ENCODE peak calls at places on chromosome 14, in six cellular contexts. One of them, this sample, is unnamed.

GRCh38 chr14:81127785-81128184 is 93.0 kb downstream of the GTF2A1 start:
- DNase-seq in Panc1: no peak
- DNase-seq in psoas muscle: no peak
- DNase-seq in kidney epithelial cell: no peak
- DNase-seq in GM20000: no peak
- DNase-seq in pancreas: no peak
- DNase-seq in this sample: peak; percentile 18

GRCh38 chr14:75711134-75711795 is 50.2 kb downstream of the TTLL5 start:
- DNase-seq in pancreas: no peak
- DNase-seq in GM20000: peak; percentile 45
- DNase-seq in kidney epithelial cell: no peak
- DNase-seq in psoas muscle: no peak
- DNase-seq in Panc1: peak; percentile 15
- DNase-seq in this sample: peak; percentile 76

GRCh38 chr14:64807588-64807987 is 72.1 kb downstream of the SPTB start:
- DNase-seq in kidney epithelial cell: no peak
- DNase-seq in Panc1: no peak
- DNase-seq in GM20000: no peak
- DNase-seq in pancreas: no peak
- DNase-seq in psoas muscle: peak; percentile 56
- DNase-seq in this sample: no peak

GRCh38 chr14:99316281-99317163 is 44.5 kb upstream of the BCL11B start:
- DNase-seq in kidney epithelial cell: no peak
- DNase-seq in Panc1: no peak
- DNase-seq in GM20000: no peak
- DNase-seq in psoas muscle: no peak
- DNase-seq in pancreas: no peak
- DNase-seq in this sample: no peak

GRCh38 chr14:97253756-97254155 is 456.6 kb downstream of the VRK1 start:
- DNase-seq in Panc1: no peak
- DNase-seq in kidney epithelial cell: no peak
- DNase-seq in GM20000: no peak
- DNase-seq in pancreas: no peak
- DNase-seq in psoas muscle: no peak
- DNase-seq in this sample: no peak

GRCh38 chr14:58832010-58832409 is 194.2 kb downstream of the DACT1 start:
- DNase-seq in pancreas: no peak
- DNase-seq in Panc1: no peak
- DNase-seq in GM20000: no peak
- DNase-seq in kidney epithelial cell: no peak
- DNase-seq in psoas muscle: no peak
- DNase-seq in this sample: no peak

GRCh38 chr14:35341454-35342159 is 49.4 kb downstream of the PSMA6 start:
- DNase-seq in pancreas: peak; percentile 98
- DNase-seq in psoas muscle: peak; percentile 95
- DNase-seq in GM20000: no peak
- DNase-seq in kidney epithelial cell: peak; percentile 72
- DNase-seq in Panc1: no peak
- DNase-seq in this sample: peak; percentile 96

GRCh38 chr14:23544511-23545447 is 6.8 kb downstream of the ZFHX2 start:
- DNase-seq in kidney epithelial cell: no peak
- DNase-seq in psoas muscle: peak; percentile 43
- DNase-seq in GM20000: no peak
- DNase-seq in pancreas: no peak
- DNase-seq in Panc1: no peak
- DNase-seq in this sample: no peak

GRCh38 chr14:69625299-69626131 is 14.1 kb downstream of the SUSD6 start:
- DNase-seq in Panc1: no peak
- DNase-seq in kidney epithelial cell: no peak
- DNase-seq in psoas muscle: peak; percentile 52
- DNase-seq in pancreas: peak; percentile 55
- DNase-seq in GM20000: peak; percentile 69
- DNase-seq in this sample: no peak

GRCh38 chr14:94615823-94616570 is 3.8 kb downstream of the SERPINA3 start:
- DNase-seq in Panc1: no peak
- DNase-seq in pancreas: no peak
- DNase-seq in psoas muscle: no peak
- DNase-seq in GM20000: no peak
- DNase-seq in kidney epithelial cell: no peak
- DNase-seq in this sample: no peak

GRCh38 chr14:33508663-33509062 is 442.2 kb downstream of the EGLN3 start:
- DNase-seq in GM20000: no peak
- DNase-seq in pancreas: no peak
- DNase-seq in Panc1: no peak
- DNase-seq in psoas muscle: no peak
- DNase-seq in kidney epithelial cell: no peak
- DNase-seq in this sample: no peak

GRCh38 chr14:72521968-72522741 is 371.7 kb downstream of the DPF3 start:
- DNase-seq in pancreas: no peak
- DNase-seq in kidney epithelial cell: no peak
- DNase-seq in GM20000: no peak
- DNase-seq in Panc1: no peak
- DNase-seq in psoas muscle: no peak
- DNase-seq in this sample: no peak

GRCh38 chr14:36582011-36582873 is at the start of gene NKX2-8:
- DNase-seq in psoas muscle: no peak
- DNase-seq in pancreas: no peak
- DNase-seq in Panc1: no peak
- DNase-seq in kidney epithelial cell: no peak
- DNase-seq in GM20000: peak; percentile 25
- DNase-seq in this sample: no peak

GRCh38 chr14:27228053-27228452 is 630.2 kb upstream of the NOVA1 start:
- DNase-seq in psoas muscle: no peak
- DNase-seq in pancreas: no peak
- DNase-seq in GM20000: no peak
- DNase-seq in kidney epithelial cell: no peak
- DNase-seq in Panc1: no peak
- DNase-seq in this sample: no peak

GRCh38 chr14:68144051-68144681 is 324.6 kb downstream of the RAD51B start:
- DNase-seq in GM20000: no peak
- DNase-seq in kidney epithelial cell: no peak
- DNase-seq in Panc1: no peak
- DNase-seq in psoas muscle: peak; percentile 49
- DNase-seq in pancreas: no peak
- DNase-seq in this sample: no peak

GRCh38 chr14:47539065-47539464 is 136.3 kb downstream of the MDGA2 start:
- DNase-seq in kidney epithelial cell: peak; percentile 2
- DNase-seq in GM20000: no peak
- DNase-seq in Panc1: no peak
- DNase-seq in pancreas: no peak
- DNase-seq in psoas muscle: no peak
- DNase-seq in this sample: no peak

GRCh38 chr14:97446087-97446486 is 648.9 kb downstream of the VRK1 start:
- DNase-seq in pancreas: no peak
- DNase-seq in GM20000: no peak
- DNase-seq in psoas muscle: no peak
- DNase-seq in kidney epithelial cell: no peak
- DNase-seq in Panc1: no peak
- DNase-seq in this sample: no peak

GRCh38 chr14:53411110-53411509 is 258.0 kb upstream of the DDHD1 start:
- DNase-seq in Panc1: no peak
- DNase-seq in psoas muscle: no peak
- DNase-seq in kidney epithelial cell: no peak
- DNase-seq in pancreas: no peak
- DNase-seq in GM20000: no peak
- DNase-seq in this sample: peak; percentile 66

GRCh38 chr14:89616425-89617141 is 199.6 kb upstream of the FOXN3 start:
- DNase-seq in kidney epithelial cell: no peak
- DNase-seq in pancreas: no peak
- DNase-seq in GM20000: peak; percentile 84
- DNase-seq in Panc1: no peak
- DNase-seq in psoas muscle: no peak
- DNase-seq in this sample: peak; percentile 16

GRCh38 chr14:72182773-72183432 is 250.7 kb downstream of the RGS6 start:
- DNase-seq in pancreas: no peak
- DNase-seq in Panc1: no peak
- DNase-seq in kidney epithelial cell: no peak
- DNase-seq in GM20000: no peak
- DNase-seq in psoas muscle: no peak
- DNase-seq in this sample: no peak

GRCh38 chr14:85762523-85762922 is 232.6 kb downstream of the FLRT2 start:
- DNase-seq in psoas muscle: no peak
- DNase-seq in pancreas: no peak
- DNase-seq in kidney epithelial cell: no peak
- DNase-seq in GM20000: no peak
- DNase-seq in Panc1: no peak
- DNase-seq in this sample: no peak

GRCh38 chr14:56799327-56799645 is 11.0 kb downstream of the OTX2 start:
- DNase-seq in kidney epithelial cell: no peak
- DNase-seq in psoas muscle: no peak
- DNase-seq in GM20000: no peak
- DNase-seq in Panc1: no peak
- DNase-seq in pancreas: no peak
- DNase-seq in this sample: no peak

GRCh38 chr14:88955470-88955869 is 131.0 kb downstream of the TTC8 start:
- DNase-seq in psoas muscle: no peak
- DNase-seq in kidney epithelial cell: no peak
- DNase-seq in pancreas: no peak
- DNase-seq in Panc1: no peak
- DNase-seq in GM20000: no peak
- DNase-seq in this sample: no peak

GRCh38 chr14:67977468-67978034 is 158.0 kb downstream of the RAD51B start:
- DNase-seq in Panc1: no peak
- DNase-seq in psoas muscle: no peak
- DNase-seq in kidney epithelial cell: no peak
- DNase-seq in pancreas: no peak
- DNase-seq in GM20000: no peak
- DNase-seq in this sample: no peak

GRCh38 chr14:92692822-92693226 is 55.6 kb downstream of the LGMN start:
- DNase-seq in pancreas: peak; percentile 94
- DNase-seq in Panc1: no peak
- DNase-seq in psoas muscle: peak; percentile 46
- DNase-seq in kidney epithelial cell: no peak
- DNase-seq in GM20000: no peak
- DNase-seq in this sample: peak; percentile 63

GRCh38 chr14:105701456-105702274 is 175.3 kb downstream of the TMEM121 start:
- DNase-seq in kidney epithelial cell: no peak
- DNase-seq in Panc1: no peak
- DNase-seq in psoas muscle: no peak
- DNase-seq in pancreas: no peak
- DNase-seq in GM20000: peak; percentile 10
- DNase-seq in this sample: no peak

GRCh38 chr14:22629357-22629756 is 14.8 kb downstream of the OR6J1 start:
- DNase-seq in psoas muscle: no peak
- DNase-seq in pancreas: no peak
- DNase-seq in kidney epithelial cell: no peak
- DNase-seq in Panc1: no peak
- DNase-seq in GM20000: no peak
- DNase-seq in this sample: no peak

GRCh38 chr14:102481791-102482238 is 27.8 kb downstream of the ANKRD9 start:
- DNase-seq in psoas muscle: no peak
- DNase-seq in pancreas: no peak
- DNase-seq in Panc1: no peak
- DNase-seq in GM20000: no peak
- DNase-seq in kidney epithelial cell: peak; percentile 35
- DNase-seq in this sample: no peak

GRCh38 chr14:105528197-105528858 is 1.9 kb downstream of the TMEM121 start:
- DNase-seq in pancreas: peak; percentile 71
- DNase-seq in psoas muscle: peak; percentile 82
- DNase-seq in GM20000: peak; percentile 99
- DNase-seq in kidney epithelial cell: no peak
- DNase-seq in Panc1: no peak
- DNase-seq in this sample: peak; percentile 66

GRCh38 chr14:106174206-106174605 is 647.8 kb downstream of the TMEM121 start:
- DNase-seq in GM20000: no peak
- DNase-seq in kidney epithelial cell: no peak
- DNase-seq in pancreas: no peak
- DNase-seq in Panc1: no peak
- DNase-seq in psoas muscle: no peak
- DNase-seq in this sample: no peak